ENCODE peak calls at places on chromosomes 13 and 19, in seven cellular contexts. One of them, this sample, is unnamed.

GRCh38 chr19:10871711-10872550 is 578 bp downstream of the CARM1 start:
- DNase-seq in IMR-90: no peak
- DNase-seq in Peyer's patch: no peak
- DNase-seq in B cell: no peak
- DNase-seq in heart left ventricle: peak
- DNase-seq in left ventricle myocardium inferior: peak
- DNase-seq in LNCaP clone FGC: no peak
- DNase-seq in this sample: no peak

GRCh38 chr13:46994492-46994891 is 97.6 kb upstream of the HTR2A start:
- DNase-seq in IMR-90: no peak
- DNase-seq in Peyer's patch: no peak
- DNase-seq in B cell: no peak
- DNase-seq in heart left ventricle: no peak
- DNase-seq in left ventricle myocardium inferior: no peak
- DNase-seq in LNCaP clone FGC: no peak
- DNase-seq in this sample: no peak

GRCh38 chr13:50762969-50763568 is 80.4 kb downstream of the DLEU7 start:
- DNase-seq in IMR-90: no peak
- DNase-seq in Peyer's patch: peak
- DNase-seq in B cell: peak
- DNase-seq in heart left ventricle: no peak
- DNase-seq in left ventricle myocardium inferior: no peak
- DNase-seq in LNCaP clone FGC: no peak
- DNase-seq in this sample: no peak

GRCh38 chr19:29666634-29667389 is 1.6 kb downstream of the PLEKHF1 start:
- DNase-seq in IMR-90: peak
- DNase-seq in Peyer's patch: no peak
- DNase-seq in B cell: no peak
- DNase-seq in heart left ventricle: peak
- DNase-seq in left ventricle myocardium inferior: peak
- DNase-seq in LNCaP clone FGC: no peak
- DNase-seq in this sample: peak

GRCh38 chr13:48975101-48975925 is at the start of gene FNDC3A:
- DNase-seq in IMR-90: peak
- DNase-seq in Peyer's patch: peak
- DNase-seq in B cell: peak
- DNase-seq in heart left ventricle: peak
- DNase-seq in left ventricle myocardium inferior: peak
- DNase-seq in LNCaP clone FGC: no peak
- DNase-seq in this sample: peak

GRCh38 chr13:39820606-39821005 is 165.1 kb downstream of the COG6 start:
- DNase-seq in IMR-90: no peak
- DNase-seq in Peyer's patch: no peak
- DNase-seq in B cell: no peak
- DNase-seq in heart left ventricle: no peak
- DNase-seq in left ventricle myocardium inferior: no peak
- DNase-seq in LNCaP clone FGC: no peak
- DNase-seq in this sample: no peak

GRCh38 chr13:114106991-114107685 is 25.3 kb downstream of the RASA3 start:
- DNase-seq in IMR-90: no peak
- DNase-seq in Peyer's patch: no peak
- DNase-seq in B cell: no peak
- DNase-seq in heart left ventricle: peak
- DNase-seq in left ventricle myocardium inferior: no peak
- DNase-seq in LNCaP clone FGC: no peak
- DNase-seq in this sample: no peak

GRCh38 chr19:38496116-38496515 is 62.6 kb downstream of the RYR1 start:
- DNase-seq in IMR-90: no peak
- DNase-seq in Peyer's patch: no peak
- DNase-seq in B cell: no peak
- DNase-seq in heart left ventricle: no peak
- DNase-seq in left ventricle myocardium inferior: no peak
- DNase-seq in LNCaP clone FGC: no peak
- DNase-seq in this sample: no peak

GRCh38 chr13:97499181-97499580 is 65.2 kb downstream of the RAP2A start:
- DNase-seq in IMR-90: peak
- DNase-seq in Peyer's patch: no peak
- DNase-seq in B cell: no peak
- DNase-seq in heart left ventricle: no peak
- DNase-seq in left ventricle myocardium inferior: no peak
- DNase-seq in LNCaP clone FGC: no peak
- DNase-seq in this sample: no peak

GRCh38 chr13:109647046-109647445 is 139.3 kb downstream of the IRS2 start:
- DNase-seq in IMR-90: no peak
- DNase-seq in Peyer's patch: no peak
- DNase-seq in B cell: no peak
- DNase-seq in heart left ventricle: no peak
- DNase-seq in left ventricle myocardium inferior: no peak
- DNase-seq in LNCaP clone FGC: no peak
- DNase-seq in this sample: peak

GRCh38 chr19:756232-756631 is 5.3 kb downstream of the MISP start:
- DNase-seq in IMR-90: peak
- DNase-seq in Peyer's patch: no peak
- DNase-seq in B cell: no peak
- DNase-seq in heart left ventricle: no peak
- DNase-seq in left ventricle myocardium inferior: no peak
- DNase-seq in LNCaP clone FGC: no peak
- DNase-seq in this sample: peak

GRCh38 chr13:51453959-51454703 is 1.3 kb upstream of the INTS6 start:
- DNase-seq in IMR-90: peak
- DNase-seq in Peyer's patch: peak
- DNase-seq in B cell: peak
- DNase-seq in heart left ventricle: peak
- DNase-seq in left ventricle myocardium inferior: peak
- DNase-seq in LNCaP clone FGC: no peak
- DNase-seq in this sample: peak

GRCh38 chr19:46601318-46602224 is at the start of gene CALM3:
- DNase-seq in IMR-90: no peak
- DNase-seq in Peyer's patch: peak
- DNase-seq in B cell: no peak
- DNase-seq in heart left ventricle: no peak
- DNase-seq in left ventricle myocardium inferior: no peak
- DNase-seq in LNCaP clone FGC: no peak
- DNase-seq in this sample: no peak

GRCh38 chr19:48558018-48558684 is 6.2 kb downstream of the SULT2B1 start:
- DNase-seq in IMR-90: peak
- DNase-seq in Peyer's patch: no peak
- DNase-seq in B cell: no peak
- DNase-seq in heart left ventricle: no peak
- DNase-seq in left ventricle myocardium inferior: no peak
- DNase-seq in LNCaP clone FGC: no peak
- DNase-seq in this sample: peak

GRCh38 chr13:113787694-113788093 is 28.7 kb downstream of the TMEM255B start:
- DNase-seq in IMR-90: no peak
- DNase-seq in Peyer's patch: no peak
- DNase-seq in B cell: no peak
- DNase-seq in heart left ventricle: no peak
- DNase-seq in left ventricle myocardium inferior: no peak
- DNase-seq in LNCaP clone FGC: no peak
- DNase-seq in this sample: no peak

GRCh38 chr13:86974251-86974994 is 696.7 kb upstream of the SLITRK5 start:
- DNase-seq in IMR-90: no peak
- DNase-seq in Peyer's patch: no peak
- DNase-seq in B cell: no peak
- DNase-seq in heart left ventricle: no peak
- DNase-seq in left ventricle myocardium inferior: no peak
- DNase-seq in LNCaP clone FGC: no peak
- DNase-seq in this sample: no peak

GRCh38 chr13:109500146-109500773 is 286.1 kb downstream of the IRS2 start:
- DNase-seq in IMR-90: peak
- DNase-seq in Peyer's patch: no peak
- DNase-seq in B cell: no peak
- DNase-seq in heart left ventricle: no peak
- DNase-seq in left ventricle myocardium inferior: no peak
- DNase-seq in LNCaP clone FGC: no peak
- DNase-seq in this sample: no peak

GRCh38 chr13:96003304-96003703 is 49.9 kb downstream of the UGGT2 start:
- DNase-seq in IMR-90: no peak
- DNase-seq in Peyer's patch: no peak
- DNase-seq in B cell: no peak
- DNase-seq in heart left ventricle: no peak
- DNase-seq in left ventricle myocardium inferior: no peak
- DNase-seq in LNCaP clone FGC: no peak
- DNase-seq in this sample: peak

GRCh38 chr13:96994030-96994848 is at the start of gene OXGR1:
- DNase-seq in IMR-90: no peak
- DNase-seq in Peyer's patch: no peak
- DNase-seq in B cell: no peak
- DNase-seq in heart left ventricle: no peak
- DNase-seq in left ventricle myocardium inferior: no peak
- DNase-seq in LNCaP clone FGC: no peak
- DNase-seq in this sample: no peak

GRCh38 chr13:23674795-23675640 is 104.8 kb downstream of the TNFRSF19 start:
- DNase-seq in IMR-90: peak
- DNase-seq in Peyer's patch: no peak
- DNase-seq in B cell: no peak
- DNase-seq in heart left ventricle: no peak
- DNase-seq in left ventricle myocardium inferior: no peak
- DNase-seq in LNCaP clone FGC: no peak
- DNase-seq in this sample: peak

GRCh38 chr13:27792393-27793218 is at the start of gene GSX1:
- DNase-seq in IMR-90: peak
- DNase-seq in Peyer's patch: no peak
- DNase-seq in B cell: no peak
- DNase-seq in heart left ventricle: peak
- DNase-seq in left ventricle myocardium inferior: peak
- DNase-seq in LNCaP clone FGC: peak
- DNase-seq in this sample: peak

GRCh38 chr13:108214511-108215383 is 589 bp downstream of the LIG4 start:
- DNase-seq in IMR-90: no peak
- DNase-seq in Peyer's patch: peak
- DNase-seq in B cell: no peak
- DNase-seq in heart left ventricle: peak
- DNase-seq in left ventricle myocardium inferior: no peak
- DNase-seq in LNCaP clone FGC: no peak
- DNase-seq in this sample: no peak

GRCh38 chr13:33292712-33293111 is 7.2 kb upstream of the STARD13 start:
- DNase-seq in IMR-90: no peak
- DNase-seq in Peyer's patch: no peak
- DNase-seq in B cell: no peak
- DNase-seq in heart left ventricle: no peak
- DNase-seq in left ventricle myocardium inferior: no peak
- DNase-seq in LNCaP clone FGC: no peak
- DNase-seq in this sample: no peak

GRCh38 chr13:33289966-33290365 is 4.4 kb upstream of the STARD13 start:
- DNase-seq in IMR-90: peak
- DNase-seq in Peyer's patch: no peak
- DNase-seq in B cell: no peak
- DNase-seq in heart left ventricle: no peak
- DNase-seq in left ventricle myocardium inferior: no peak
- DNase-seq in LNCaP clone FGC: no peak
- DNase-seq in this sample: no peak

GRCh38 chr13:33287142-33287882 is 1.8 kb upstream of the STARD13 start:
- DNase-seq in IMR-90: no peak
- DNase-seq in Peyer's patch: no peak
- DNase-seq in B cell: no peak
- DNase-seq in heart left ventricle: no peak
- DNase-seq in left ventricle myocardium inferior: no peak
- DNase-seq in LNCaP clone FGC: no peak
- DNase-seq in this sample: no peak

GRCh38 chr13:33286143-33286542 is 588 bp upstream of the STARD13 start:
- DNase-seq in IMR-90: no peak
- DNase-seq in Peyer's patch: no peak
- DNase-seq in B cell: no peak
- DNase-seq in heart left ventricle: no peak
- DNase-seq in left ventricle myocardium inferior: no peak
- DNase-seq in LNCaP clone FGC: no peak
- DNase-seq in this sample: no peak

GRCh38 chr13:33290421-33290965 is 4.9 kb upstream of the STARD13 start:
- DNase-seq in IMR-90: no peak
- DNase-seq in Peyer's patch: no peak
- DNase-seq in B cell: no peak
- DNase-seq in heart left ventricle: no peak
- DNase-seq in left ventricle myocardium inferior: no peak
- DNase-seq in LNCaP clone FGC: no peak
- DNase-seq in this sample: no peak
- TF ChIP-seq CTCF in IMR-90: no peak
- TF ChIP-seq CTCF in Peyer's patch: no peak
- TF ChIP-seq CTCF in B cell: no peak
- TF ChIP-seq CTCF in heart left ventricle: no peak
- TF ChIP-seq CTCF in left ventricle myocardium inferior: no peak
- TF ChIP-seq CTCF in LNCaP clone FGC: no peak
- TF ChIP-seq CTCF in this sample: no peak

GRCh38 chr13:65966991-65967451 is 1263.1 kb downstream of the PCDH9 start:
- DNase-seq in IMR-90: peak
- DNase-seq in Peyer's patch: no peak
- DNase-seq in B cell: no peak
- DNase-seq in heart left ventricle: no peak
- DNase-seq in left ventricle myocardium inferior: no peak
- DNase-seq in LNCaP clone FGC: peak
- DNase-seq in this sample: peak
- TF ChIP-seq CTCF in IMR-90: peak
- TF ChIP-seq CTCF in Peyer's patch: no peak
- TF ChIP-seq CTCF in B cell: no peak
- TF ChIP-seq CTCF in heart left ventricle: peak
- TF ChIP-seq CTCF in left ventricle myocardium inferior: peak
- TF ChIP-seq CTCF in LNCaP clone FGC: peak
- TF ChIP-seq CTCF in this sample: peak

GRCh38 chr19:4053423-4054324 is 13.0 kb downstream of the ZBTB7A start:
- DNase-seq in IMR-90: no peak
- DNase-seq in Peyer's patch: no peak
- DNase-seq in B cell: no peak
- DNase-seq in heart left ventricle: no peak
- DNase-seq in left ventricle myocardium inferior: no peak
- DNase-seq in LNCaP clone FGC: no peak
- DNase-seq in this sample: no peak
- TF ChIP-seq CTCF in IMR-90: no peak
- TF ChIP-seq CTCF in Peyer's patch: no peak
- TF ChIP-seq CTCF in B cell: no peak
- TF ChIP-seq CTCF in heart left ventricle: no peak
- TF ChIP-seq CTCF in left ventricle myocardium inferior: no peak
- TF ChIP-seq CTCF in LNCaP clone FGC: no peak
- TF ChIP-seq CTCF in this sample: no peak

DNA sequence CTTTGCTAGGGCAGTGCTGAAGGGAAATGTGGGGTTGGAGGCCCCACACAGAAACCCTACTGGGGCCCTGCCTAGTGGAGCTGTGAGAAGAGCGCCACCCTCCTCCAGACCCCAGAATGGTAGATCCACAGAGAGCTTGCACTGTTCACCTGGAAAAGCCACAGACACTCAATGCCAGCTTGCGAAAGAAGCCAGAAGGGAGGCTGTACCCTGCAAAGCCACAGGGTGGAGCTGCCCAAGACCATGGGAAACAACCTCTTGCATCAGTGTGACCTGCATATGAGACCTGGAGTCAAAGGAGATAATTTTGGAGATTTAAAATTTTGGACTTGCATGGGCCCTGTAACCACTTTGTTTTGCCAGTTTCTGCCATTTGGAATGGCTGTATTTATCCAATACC is 615.4 kb upstream of the MIR17HG start:
- DNase-seq in IMR-90: no peak
- DNase-seq in Peyer's patch: no peak
- DNase-seq in B cell: no peak
- DNase-seq in heart left ventricle: no peak
- DNase-seq in left ventricle myocardium inferior: no peak
- DNase-seq in LNCaP clone FGC: no peak
- DNase-seq in this sample: no peak
- TF ChIP-seq CTCF in IMR-90: no peak
- TF ChIP-seq CTCF in Peyer's patch: no peak
- TF ChIP-seq CTCF in B cell: no peak
- TF ChIP-seq CTCF in heart left ventricle: no peak
- TF ChIP-seq CTCF in left ventricle myocardium inferior: no peak
- TF ChIP-seq CTCF in LNCaP clone FGC: no peak
- TF ChIP-seq CTCF in this sample: peak

GRCh38 chr13:41196620-41197019 is 2.3 kb upstream of the KBTBD7 start:
- DNase-seq in IMR-90: no peak
- DNase-seq in Peyer's patch: no peak
- DNase-seq in B cell: no peak
- DNase-seq in heart left ventricle: no peak
- DNase-seq in left ventricle myocardium inferior: no peak
- DNase-seq in LNCaP clone FGC: no peak
- DNase-seq in this sample: no peak
- TF ChIP-seq CTCF in IMR-90: peak
- TF ChIP-seq CTCF in Peyer's patch: no peak
- TF ChIP-seq CTCF in B cell: no peak
- TF ChIP-seq CTCF in heart left ventricle: no peak
- TF ChIP-seq CTCF in left ventricle myocardium inferior: no peak
- TF ChIP-seq CTCF in LNCaP clone FGC: peak
- TF ChIP-seq CTCF in this sample: peak